ENCODE peak calls at places on chromosomes 16 and 17, in ten cellular contexts. C is heart right ventricle, I is coronary artery, G is transverse colon, O is Calu3, M is HepG2, Z is endothelial cell, S is foreskin fibroblast, F is retinal pigment epithelial cell, T is mesothelial cell of epicardium. N is an unnamed sample.

GRCh38 chr17:32807577-32807976 is 69.3 kb downstream of the MYO1D start:
- DNase-seq in C (no peak), S (no peak), G (no peak), Z (no peak), F (no peak), T (no peak), I (no peak), M (peak), O (no peak), N (no peak)

GRCh38 chr16:71409038-71409775 is 32.6 kb downstream of the TLE7 start:
- DNase-seq in S (no peak), Z (no peak), F (no peak), T (no peak), I (no peak), C (no peak), O (no peak), G (no peak), M (no peak), N (no peak)

GRCh38 chr16:49277766-49278566 is 3.7 kb downstream of the CBLN1 start:
- DNase-seq in Z (peak), M (no peak), T (no peak), C (no peak), I (no peak), G (no peak), S (peak), F (no peak), O (no peak), N (no peak)

GRCh38 chr16:57372372-57373116 is at the start of gene CX3CL1:
- DNase-seq in C (peak), O (peak), T (peak), S (no peak), I (no peak), G (peak), Z (peak), F (no peak), M (peak), N (no peak)

GRCh38 chr17:39794249-39794970 is 56.7 kb downstream of the GRB7 start:
- DNase-seq in Z (no peak), C (no peak), F (no peak), T (no peak), G (peak), I (no peak), M (no peak), O (peak), S (no peak), N (no peak)

GRCh38 chr17:40443196-40443987 is at the start of gene IGFBP4:
- DNase-seq in M (peak), T (peak), C (peak), O (peak), G (peak), Z (peak), I (no peak), F (no peak), S (peak), N (peak)

GRCh38 chr17:35727635-35728034 is 3.8 kb upstream of the RASL10B start:
- DNase-seq in T (no peak), M (no peak), I (no peak), Z (no peak), F (no peak), S (no peak), G (no peak), C (no peak), O (no peak), N (no peak)

GRCh38 chr16:89909777-89910716 is 8.6 kb upstream of the MC1R start:
- DNase-seq in Z (peak), C (peak), O (peak), I (no peak), S (peak), G (peak), T (peak), F (no peak), M (peak), N (peak)

GRCh38 chr17:45022655-45023339 is 28.6 kb downstream of the DCAKD start:
- DNase-seq in G (no peak), S (no peak), T (no peak), F (no peak), Z (no peak), I (no peak), C (no peak), M (no peak), O (no peak), N (no peak)

GRCh38 chr16:27561216-27561615 is 11.3 kb downstream of the KATNIP start:
- DNase-seq in S (no peak), Z (peak), C (no peak), I (no peak), F (no peak), O (no peak), T (no peak), M (no peak), G (no peak), N (no peak)

GRCh38 chr16:4388275-4389021 is 16.8 kb downstream of the VASN start:
- DNase-seq in M (no peak), C (peak), G (no peak), Z (no peak), O (no peak), T (no peak), S (no peak), I (peak), F (no peak), N (no peak)

GRCh38 chr17:76700627-76701470 is 9.9 kb downstream of the MXRA7 start:
- DNase-seq in T (no peak), C (peak), Z (no peak), S (peak), M (peak), O (no peak), F (no peak), I (no peak), G (peak), N (no peak)

GRCh38 chr16:73531021-73531420 is 483.1 kb upstream of the ZFHX3 start:
- DNase-seq in Z (no peak), C (no peak), O (no peak), S (no peak), T (no peak), M (no peak), F (no peak), I (no peak), G (no peak), N (no peak)

GRCh38 chr16:68384293-68385255 is 63.7 kb downstream of the SMPD3 start:
- DNase-seq in T (no peak), Z (no peak), S (no peak), I (no peak), F (no peak), M (no peak), C (no peak), G (no peak), O (no peak), N (no peak)

GRCh38 chr17:859461-860195 is 77.5 kb downstream of the MRM3 start:
- DNase-seq in I (no peak), G (no peak), C (no peak), M (no peak), F (no peak), Z (no peak), S (no peak), O (no peak), T (no peak), N (no peak)

GRCh38 chr16:70416748-70417616 is 21.9 kb downstream of the ST3GAL2 start:
- DNase-seq in M (peak), F (no peak), C (no peak), Z (no peak), G (peak), I (no peak), O (no peak), T (no peak), S (no peak), N (no peak)

GRCh38 chr16:3570420-3571062 is 6.7 kb downstream of the NLRC3 start:
- DNase-seq in C (no peak), S (no peak), G (no peak), M (peak), F (no peak), I (no peak), O (no peak), Z (no peak), T (no peak), N (no peak)

GRCh38 chr17:82878545-82878944 is 38.7 kb upstream of the ZNF750 start:
- DNase-seq in O (no peak), C (no peak), F (no peak), S (no peak), I (no peak), G (no peak), T (no peak), M (no peak), Z (no peak), N (no peak)

GRCh38 chr17:82879241-82879640 is 39.4 kb upstream of the ZNF750 start:
- DNase-seq in M (no peak), C (no peak), F (no peak), T (no peak), Z (no peak), O (no peak), S (no peak), G (no peak), I (no peak), N (no peak)

GRCh38 chr17:82875418-82875856 is 35.6 kb upstream of the ZNF750 start:
- DNase-seq in C (no peak), F (no peak), S (no peak), I (no peak), O (no peak), T (no peak), G (no peak), Z (peak), M (peak), N (no peak)

GRCh38 chr17:82876149-82876548 is 36.3 kb upstream of the ZNF750 start:
- DNase-seq in T (no peak), G (no peak), I (no peak), S (no peak), M (peak), Z (no peak), C (no peak), O (no peak), F (no peak), N (no peak)

GRCh38 chr17:82876602-82877391 is 37.0 kb upstream of the ZNF750 start:
- DNase-seq in C (peak), Z (peak), F (peak), S (peak), G (peak), I (no peak), T (no peak), M (peak), O (peak), N (no peak)
- TF ChIP-seq CTCF in C (peak), Z (no peak), F (peak), S (peak), G (peak), I (no peak), T (peak), M (peak), O (no peak), N (peak)

GRCh38 chr16:20348365-20349185 is 3.9 kb downstream of the UMOD start:
- DNase-seq in G (no peak), O (no peak), I (no peak), S (no peak), T (no peak), F (no peak), Z (peak), M (no peak), C (no peak), N (peak)
- TF ChIP-seq CTCF in G (no peak), O (no peak), I (no peak), S (no peak), T (no peak), F (no peak), Z (peak), M (peak), C (no peak), N (no peak)

GRCh38 chr17:71437176-71437575 is 683.6 kb upstream of the SOX9 start:
- DNase-seq in I (no peak), G (no peak), O (no peak), M (no peak), Z (no peak), F (no peak), T (no peak), C (no peak), S (no peak), N (no peak)

GRCh38 chr17:71440513-71440912 is 680.3 kb upstream of the SOX9 start:
- DNase-seq in O (no peak), M (no peak), S (no peak), F (no peak), T (no peak), G (no peak), C (no peak), I (no peak), Z (no peak), N (no peak)

GRCh38 chr17:71436479-71436878 is 684.3 kb upstream of the SOX9 start:
- DNase-seq in T (no peak), M (no peak), G (no peak), O (no peak), F (no peak), I (no peak), Z (no peak), S (no peak), C (no peak), N (no peak)

GRCh38 chr17:71441098-71441497 is 679.7 kb upstream of the SOX9 start:
- DNase-seq in O (peak), I (no peak), G (no peak), M (no peak), F (peak), C (no peak), T (no peak), S (peak), Z (no peak), N (no peak)

GRCh38 chr17:71438631-71439146 is 682.1 kb upstream of the SOX9 start:
- DNase-seq in C (no peak), G (no peak), Z (no peak), O (peak), T (no peak), I (no peak), M (peak), S (peak), F (peak), N (no peak)
- TF ChIP-seq CTCF in C (no peak), G (no peak), Z (no peak), O (no peak), T (no peak), I (no peak), M (no peak), S (no peak), F (no peak), N (peak)

GRCh38 chr16:24834459-24835335 is 11.1 kb upstream of the SLC5A11 start:
- DNase-seq in S (peak), G (peak), Z (peak), F (peak), M (peak), I (no peak), C (no peak), O (peak), T (no peak), N (no peak)
- TF ChIP-seq CTCF in S (peak), G (peak), Z (no peak), F (peak), M (peak), I (no peak), C (no peak), O (peak), T (no peak), N (peak)

GRCh38 chr16:54285414-54286066 is 1.0 kb downstream of the IRX3 start:
- DNase-seq in Z (peak), O (peak), M (peak), T (no peak), S (peak), C (peak), I (no peak), G (no peak), F (no peak), N (no peak)
- TF ChIP-seq CTCF in Z (no peak), O (no peak), M (peak), T (no peak), S (peak), C (no peak), I (no peak), G (no peak), F (no peak), N (peak)

DNA sequence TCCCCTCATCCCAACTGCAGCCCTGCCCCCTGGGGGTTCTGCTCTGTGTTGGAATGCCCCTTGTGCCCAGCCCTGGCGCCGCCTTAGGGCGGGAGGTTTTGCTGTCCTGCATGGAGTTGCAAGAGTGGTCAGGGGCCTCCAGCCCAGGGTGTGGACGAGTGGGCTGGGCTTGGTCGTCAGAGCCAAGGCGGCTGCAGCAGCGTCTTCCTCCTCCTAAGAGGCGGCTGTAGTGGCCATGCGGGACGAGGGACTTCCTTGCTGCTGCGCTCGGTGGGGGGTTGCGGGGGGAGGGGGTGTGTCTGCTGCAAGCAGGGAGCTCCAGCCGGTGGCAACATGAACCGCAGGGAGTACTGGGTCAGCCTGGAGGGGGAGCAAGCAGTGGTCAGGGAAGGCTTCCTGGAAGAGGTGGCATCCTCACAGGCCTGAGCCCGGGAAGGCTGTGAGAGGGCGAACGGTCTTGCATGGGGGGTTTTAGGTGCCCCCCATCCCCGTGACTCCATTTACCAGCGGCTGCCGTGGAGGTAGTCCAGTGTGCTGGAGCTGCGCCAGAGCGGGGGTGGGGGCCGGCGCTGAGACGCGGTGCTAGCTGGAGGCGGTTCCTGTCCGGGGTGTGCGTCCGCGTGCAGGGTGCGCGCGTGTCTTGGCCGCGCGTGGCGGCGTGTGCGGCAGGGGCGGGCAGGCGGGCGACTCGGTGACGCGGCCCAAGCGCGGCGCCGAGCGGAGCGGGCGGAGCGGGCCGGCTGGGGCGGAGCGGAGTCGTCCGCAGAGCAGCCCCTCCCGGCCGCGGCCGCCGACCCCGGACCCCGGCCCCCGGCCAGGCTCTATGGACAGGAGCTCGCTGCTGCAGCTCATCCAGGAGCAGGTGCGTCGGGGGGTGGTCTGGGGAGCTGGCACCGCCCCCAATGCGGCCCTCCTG is at the start of gene RHBDL1:
- DNase-seq in G (peak), C (peak), Z (no peak), M (peak), I (no peak), S (no peak), F (no peak), O (peak), T (no peak), N (no peak)
- TF ChIP-seq CTCF in G (no peak), C (no peak), Z (no peak), M (no peak), I (no peak), S (no peak), F (no peak), O (no peak), T (no peak), N (no peak)

GRCh38 chr16:14003119-14003570 is 68.0 kb upstream of the MRTFB start:
- DNase-seq in G (peak), C (peak), O (peak), Z (peak), T (peak), F (no peak), S (peak), I (peak), M (no peak), N (peak)
- TF ChIP-seq CTCF in G (peak), C (no peak), O (no peak), Z (no peak), T (no peak), F (no peak), S (no peak), I (peak), M (no peak), N (no peak)

GRCh38 chr17:28700278-28700677 is 11.4 kb downstream of the PROCA1 start:
- DNase-seq in Z (no peak), S (no peak), C (no peak), T (no peak), G (no peak), I (no peak), F (no peak), M (no peak), O (no peak), N (no peak)

GRCh38 chr17:28702752-28703150 is 8.9 kb downstream of the PROCA1 start:
- DNase-seq in S (no peak), F (no peak), G (no peak), Z (no peak), C (no peak), T (no peak), O (no peak), I (no peak), M (no peak), N (no peak)

GRCh38 chr17:28698253-28698941 is 13.3 kb downstream of the PROCA1 start:
- DNase-seq in C (no peak), Z (no peak), M (peak), O (peak), S (peak), I (no peak), F (no peak), G (peak), T (no peak), N (no peak)

GRCh38 chr17:28701987-28702751 is 9.5 kb downstream of the PROCA1 start:
- DNase-seq in O (no peak), G (no peak), M (peak), T (no peak), Z (no peak), S (no peak), F (no peak), I (no peak), C (no peak), N (no peak)

GRCh38 chr17:28700830-28701492 is 10.7 kb downstream of the PROCA1 start:
- DNase-seq in S (no peak), G (no peak), F (no peak), M (no peak), I (no peak), O (no peak), C (no peak), T (no peak), Z (no peak), N (no peak)
- TF ChIP-seq CTCF in S (no peak), G (no peak), F (no peak), M (no peak), I (no peak), O (no peak), C (no peak), T (no peak), Z (no peak), N (no peak)

N was measured in osteocyte.